ENCODE peak calls at places on chromosomes 3 and 15, in four cellular contexts. One of them, this sample, is unnamed. For H3K27me3, the result is how much of the 10 kb centered on the place peaks cover.

GRCh38 chr3:23547905-23548304 is 257.9 kb upstream of the UBE2E1 start:
- DNase-seq in esophagus squamous epithelium: no peak
- DNase-seq in endothelial cell of umbilical vein: no peak
- DNase-seq in uterus: no peak
- DNase-seq in this sample: no peak

GRCh38 chr3:148863297-148863696 is 1.8 kb upstream of the CPA3 start:
- DNase-seq in esophagus squamous epithelium: no peak
- DNase-seq in endothelial cell of umbilical vein: no peak
- DNase-seq in uterus: no peak
- DNase-seq in this sample: no peak

GRCh38 chr15:67188551-67189218 is 65.8 kb downstream of the AAGAB start:
- DNase-seq in endothelial cell of umbilical vein: no peak
- DNase-seq in esophagus squamous epithelium: no peak
- DNase-seq in uterus: peak
- DNase-seq in this sample: no peak

GRCh38 chr3:22729981-22730380 is 473.1 kb upstream of the UBE2E2 start:
- DNase-seq in esophagus squamous epithelium: no peak
- DNase-seq in endothelial cell of umbilical vein: no peak
- DNase-seq in uterus: no peak
- DNase-seq in this sample: no peak

GRCh38 chr3:55486857-55487375 is at the start of gene WNT5A:
- DNase-seq in uterus: peak
- DNase-seq in endothelial cell of umbilical vein: peak
- DNase-seq in esophagus squamous epithelium: no peak
- DNase-seq in this sample: no peak

GRCh38 chr15:31235298-31236183 is 91.1 kb upstream of the KLF13 start:
- DNase-seq in endothelial cell of umbilical vein: no peak
- DNase-seq in esophagus squamous epithelium: no peak
- DNase-seq in uterus: peak
- DNase-seq in this sample: no peak

GRCh38 chr15:64640146-64640868 is 135.1 kb downstream of the RBPMS2 start:
- DNase-seq in esophagus squamous epithelium: no peak
- DNase-seq in endothelial cell of umbilical vein: no peak
- DNase-seq in uterus: peak
- DNase-seq in this sample: no peak

GRCh38 chr3:100844063-100844936 is 135.0 kb downstream of the TFG start:
- DNase-seq in uterus: no peak
- DNase-seq in endothelial cell of umbilical vein: no peak
- DNase-seq in esophagus squamous epithelium: no peak
- DNase-seq in this sample: no peak

GRCh38 chr3:160162440-160162839 is 62.8 kb upstream of the C3orf80 start:
- DNase-seq in esophagus squamous epithelium: no peak
- DNase-seq in endothelial cell of umbilical vein: no peak
- DNase-seq in uterus: no peak
- DNase-seq in this sample: no peak

GRCh38 chr15:60004019-60004845 is at the start of gene FOXB1:
- DNase-seq in endothelial cell of umbilical vein: no peak
- DNase-seq in uterus: no peak
- DNase-seq in esophagus squamous epithelium: no peak
- DNase-seq in this sample: no peak
- H3K27me3 ChIP-seq in endothelial cell of umbilical vein: half or more
- H3K27me3 ChIP-seq in uterus: under half
- H3K27me3 ChIP-seq in esophagus squamous epithelium: half or more
- H3K27me3 ChIP-seq in this sample: under half

GRCh38 chr3:153161138-153161713 is 800 bp upstream of the RAP2B start:
- DNase-seq in endothelial cell of umbilical vein: peak
- DNase-seq in uterus: peak
- DNase-seq in esophagus squamous epithelium: peak
- DNase-seq in this sample: peak
- TF ChIP-seq POLR2A in endothelial cell of umbilical vein: no peak
- TF ChIP-seq POLR2A in uterus: no peak
- TF ChIP-seq POLR2A in esophagus squamous epithelium: peak
- TF ChIP-seq POLR2A in this sample: no peak

DNA sequence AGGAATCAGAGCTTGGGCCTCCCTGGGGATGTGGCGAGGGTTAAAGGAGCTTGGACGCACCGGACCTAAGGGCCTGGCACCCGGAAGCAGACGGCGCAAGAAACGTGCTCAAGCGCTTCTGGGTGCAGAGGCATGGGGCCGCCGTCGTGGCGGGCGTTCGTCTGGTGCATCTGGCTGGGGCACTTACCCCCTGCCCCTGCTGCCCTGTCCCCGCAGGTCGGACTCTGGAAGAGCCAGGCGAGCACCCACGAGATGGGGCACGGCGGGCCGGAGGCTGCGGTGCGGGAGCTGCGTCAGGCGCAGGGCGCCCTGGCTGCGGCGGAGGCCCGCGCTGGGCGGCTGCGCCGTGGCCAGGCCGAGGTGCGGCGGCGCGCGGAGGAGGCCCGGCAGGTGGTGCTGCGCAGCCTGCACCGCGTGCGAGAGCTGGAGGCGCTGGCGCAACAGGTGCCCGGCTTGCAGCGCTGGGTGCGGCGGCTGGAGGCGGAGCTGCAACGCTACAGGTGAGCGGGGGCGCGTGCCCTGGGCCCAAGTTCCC is 2.5 kb downstream of the EFCC1 start:
- DNase-seq in endothelial cell of umbilical vein: no peak
- DNase-seq in uterus: no peak
- DNase-seq in esophagus squamous epithelium: no peak
- DNase-seq in this sample: no peak
- H3K27me3 ChIP-seq in endothelial cell of umbilical vein: under half
- H3K27me3 ChIP-seq in uterus: under half
- H3K27me3 ChIP-seq in esophagus squamous epithelium: under half
- H3K27me3 ChIP-seq in this sample: under half

GRCh38 chr3:30606301-30607031 is at the start of gene TGFBR2:
- DNase-seq in uterus: peak
- DNase-seq in endothelial cell of umbilical vein: peak
- DNase-seq in esophagus squamous epithelium: peak
- DNase-seq in this sample: peak
- TF ChIP-seq POLR2A in uterus: peak
- TF ChIP-seq POLR2A in endothelial cell of umbilical vein: peak
- TF ChIP-seq POLR2A in esophagus squamous epithelium: peak
- TF ChIP-seq POLR2A in this sample: peak

This sample was measured in breast epithelium.